ENCODE peak calls at places on chromosomes 4 and X, in nine cellular contexts. W is breast epithelium, L is transverse colon, Z is GM23338, K is HepG2, R is H1, M is K562, A is suprapubic skin, E is stomach. H is an unnamed sample.

GRCh38 chr4:2283199-2283711 is 21.3 kb upstream of the MXD4 start:
- DNase-seq in L (no peak), E (no peak), K (no peak), Z (no peak), A (no peak), M (no peak), R (no peak), W (no peak), H (no peak)

GRCh38 chrX:136237074-136237473 is 14.1 kb downstream of the MAP7D3 start:
- DNase-seq in A (no peak), R (no peak), W (no peak), M (no peak), L (no peak), E (no peak), Z (no peak), K (no peak), H (no peak)

GRCh38 chrX:56069299-56069941 is 162.7 kb upstream of the KLF8 start:
- DNase-seq in A (no peak), K (no peak), Z (no peak), R (no peak), M (no peak), L (no peak), E (no peak), W (no peak), H (no peak)

GRCh38 chr4:180057891-180058643 is 2185.1 kb upstream of the TENM3 start:
- DNase-seq in W (no peak), Z (peak), K (no peak), M (no peak), L (peak), R (no peak), E (no peak), A (no peak), H (no peak)

GRCh38 chr4:54281060-54281781 is 52.1 kb downstream of the PDGFRA start:
- DNase-seq in A (peak), R (no peak), K (no peak), W (peak), Z (peak), E (peak), L (peak), M (no peak), H (no peak)

GRCh38 chr4:183443609-183444148 is 757 bp upstream of the CDKN2AIP start:
- DNase-seq in M (peak), E (no peak), Z (peak), W (no peak), K (no peak), L (no peak), R (peak), A (peak), H (peak)

GRCh38 chrX:148441387-148441786 is 59.0 kb upstream of the AFF2 start:
- DNase-seq in A (no peak), Z (peak), K (no peak), M (no peak), E (no peak), R (peak), W (no peak), L (no peak), H (no peak)

GRCh38 chr4:147733614-147734344 is 1.9 kb downstream of the ARHGAP10 start:
- DNase-seq in R (no peak), L (no peak), K (no peak), W (no peak), E (no peak), A (no peak), M (no peak), Z (no peak), H (no peak)

GRCh38 chrX:155001873-155002272 is 20.6 kb downstream of the F8 start:
- DNase-seq in K (no peak), E (no peak), M (no peak), Z (no peak), A (no peak), L (no peak), R (no peak), W (no peak), H (no peak)

GRCh38 chr4:165325732-165326512 is 1.5 kb upstream of the MSMO1 start:
- DNase-seq in W (no peak), E (no peak), L (no peak), R (no peak), Z (peak), K (peak), M (peak), A (no peak), H (no peak)

GRCh38 chr4:57043304-57044251 is 64.9 kb downstream of the POLR2B start:
- DNase-seq in W (peak), K (no peak), L (no peak), M (no peak), A (no peak), E (no peak), R (no peak), Z (no peak), H (no peak)

GRCh38 chr4:159747983-159748382 is 645.1 kb downstream of the RAPGEF2 start:
- DNase-seq in L (no peak), E (no peak), K (no peak), M (no peak), Z (no peak), A (no peak), R (no peak), W (no peak), H (no peak)

GRCh38 chrX:53695901-53696300 is 9.4 kb upstream of the HUWE1 start:
- DNase-seq in M (no peak), E (no peak), Z (no peak), L (no peak), W (no peak), R (no peak), A (no peak), K (no peak), H (no peak)

GRCh38 chr4:82801910-82802521 is 3.4 kb upstream of the SCD5 start:
- DNase-seq in R (no peak), E (peak), L (no peak), W (no peak), K (peak), M (peak), Z (no peak), A (no peak), H (no peak)

GRCh38 chr4:102533348-102533747 is 32.2 kb downstream of the NFKB1 start:
- DNase-seq in L (no peak), A (no peak), K (no peak), Z (no peak), E (no peak), R (no peak), W (no peak), M (no peak), H (no peak)

GRCh38 chrX:40644821-40645358 is 2.5 kb downstream of the CXorf38 start:
- DNase-seq in L (peak), E (peak), A (peak), W (peak), K (peak), M (peak), Z (no peak), R (no peak), H (no peak)
- TF ChIP-seq POLR2AphosphoS5 in L (peak), E (peak), A (no peak), W (no peak), K (no peak), M (no peak), Z (no peak), R (no peak), H (no peak)

GRCh38 chrX:150199181-150199580 is 163.9 kb upstream of the MAMLD1 start:
- DNase-seq in K (no peak), M (no peak), W (no peak), R (no peak), L (no peak), Z (no peak), E (no peak), A (no peak), H (no peak)

GRCh38 chrX:150199803-150200202 is 163.3 kb upstream of the MAMLD1 start:
- DNase-seq in Z (no peak), E (no peak), R (no peak), A (no peak), M (no peak), K (no peak), W (no peak), L (no peak), H (peak)

GRCh38 chrX:150201391-150201790 is 161.7 kb upstream of the MAMLD1 start:
- DNase-seq in K (no peak), M (no peak), A (no peak), E (no peak), R (no peak), Z (no peak), L (no peak), W (no peak), H (no peak)

GRCh38 chrX:150200820-150201287 is 162.3 kb upstream of the MAMLD1 start:
- DNase-seq in K (peak), R (no peak), A (peak), E (no peak), L (peak), W (peak), M (peak), Z (no peak), H (peak)

GRCh38 chrX:150200361-150200760 is 162.8 kb upstream of the MAMLD1 start:
- DNase-seq in L (no peak), Z (no peak), R (no peak), M (no peak), K (no peak), W (no peak), A (no peak), E (no peak), H (peak)
- H3K27ac ChIP-seq in L (no peak), Z (no peak), R (no peak), M (no peak), K (no peak), W (no peak), A (no peak), E (no peak), H (no peak)

GRCh38 chrX:48003758-48004457 is at the start of gene ZNF182:
- DNase-seq in Z (peak), K (peak), E (peak), W (peak), L (peak), A (peak), M (peak), R (peak), H (no peak)

GRCh38 chrX:48003367-48003757 is 427 bp downstream of the ZNF182 start:
- DNase-seq in M (peak), Z (no peak), A (no peak), R (no peak), E (no peak), K (no peak), L (peak), W (no peak), H (no peak)

DNA sequence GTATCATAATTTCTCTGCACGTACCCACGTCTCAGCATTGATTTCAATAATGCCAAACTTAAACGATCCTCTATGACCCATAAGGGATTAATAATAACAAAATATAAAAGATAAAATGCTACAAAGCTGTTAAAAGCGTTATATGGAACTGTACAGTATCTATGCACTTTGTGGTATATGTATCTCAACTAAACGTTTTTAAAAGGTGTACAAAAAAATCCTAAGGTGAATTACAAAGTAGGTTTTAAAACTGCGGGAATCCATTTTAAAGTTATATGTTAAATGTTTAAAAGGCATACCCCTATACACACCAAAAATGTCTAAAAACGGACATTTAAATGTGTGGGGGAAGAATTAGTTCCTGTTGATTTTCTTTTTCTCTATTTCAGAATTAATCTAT is 860 bp downstream of the ZNF182 start:
- DNase-seq in W (no peak), K (no peak), M (no peak), E (no peak), Z (no peak), L (no peak), R (no peak), A (no peak), H (no peak)
- H3K4me3 ChIP-seq in W (peak), K (peak), M (peak), E (peak), Z (peak), L (no peak), R (peak), A (peak), H (peak)

DNA sequence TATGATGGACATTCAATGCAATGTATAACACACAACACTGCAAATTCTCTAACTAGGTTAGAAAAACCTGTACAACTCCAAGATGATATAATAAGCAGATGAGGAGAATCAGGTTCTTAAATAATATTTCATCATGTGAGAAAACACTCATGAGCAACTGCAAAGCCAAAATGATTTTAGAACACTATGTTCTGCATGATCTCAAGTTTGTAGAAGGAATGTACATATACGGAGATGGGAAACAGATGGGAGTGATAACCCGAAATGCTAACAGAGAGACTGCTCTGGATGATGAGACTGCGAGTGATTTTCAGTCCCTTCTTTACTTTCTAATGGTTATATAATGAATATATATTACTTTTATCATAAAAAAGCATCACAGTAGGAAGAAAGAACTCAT is 80.9 kb downstream of the PCYT1B start:
- DNase-seq in K (no peak), E (no peak), L (no peak), A (no peak), M (no peak), Z (no peak), W (no peak), R (no peak), H (no peak)
- TF ChIP-seq POLR2AphosphoS5 in K (no peak), E (no peak), L (no peak), A (no peak), M (no peak), Z (no peak), W (no peak), R (no peak), H (no peak)

GRCh38 chr4:133565379-133565778 is 416.3 kb downstream of the PCDH10 start:
- DNase-seq in K (no peak), R (no peak), A (no peak), Z (no peak), E (no peak), L (no peak), M (no peak), W (no peak), H (no peak)
- H3K27ac ChIP-seq in K (no peak), R (no peak), A (no peak), Z (no peak), E (no peak), L (no peak), M (no peak), W (no peak), H (no peak)

GRCh38 chrX:39304746-39305145 is 503.5 kb downstream of the MID1IP1 start:
- DNase-seq in Z (no peak), E (no peak), A (no peak), R (no peak), K (no peak), L (no peak), W (no peak), M (no peak), H (peak)
- H3K4me3 ChIP-seq in Z (no peak), E (no peak), A (no peak), R (no peak), K (no peak), L (no peak), W (no peak), M (no peak), H (no peak)

DNA sequence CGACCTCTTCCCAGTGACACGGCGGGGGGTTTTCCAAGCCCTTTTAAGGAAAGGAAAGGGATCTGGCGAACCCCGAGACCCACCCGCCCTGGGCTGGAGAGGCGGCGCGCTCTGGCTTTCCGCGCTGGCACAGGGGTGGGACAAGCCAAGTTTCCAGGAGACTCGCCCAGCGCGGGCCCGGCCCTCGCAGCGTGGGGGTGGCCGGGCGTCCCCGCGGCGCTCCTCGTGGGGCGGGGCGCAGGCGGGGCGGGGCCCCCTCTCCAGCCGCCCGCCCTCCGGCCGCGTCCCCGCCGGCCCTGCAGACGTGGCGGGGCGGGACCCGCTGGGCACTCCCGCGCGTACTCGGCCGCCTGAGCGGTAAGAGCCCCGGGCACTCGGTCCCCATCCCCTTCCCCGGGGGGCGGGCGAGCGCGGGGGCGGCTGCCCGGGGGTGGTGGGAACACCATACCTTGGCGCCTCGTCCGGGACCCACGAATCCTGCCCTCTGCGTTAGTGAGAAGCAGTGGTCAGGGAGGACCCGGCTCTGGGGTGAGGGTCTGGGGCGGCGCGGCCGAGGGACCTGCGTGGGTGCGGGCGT is at the start of gene FAM114A1:
- DNase-seq in L (peak), Z (peak), A (peak), W (peak), R (no peak), K (peak), M (peak), E (peak), H (no peak)
- TF ChIP-seq POLR2AphosphoS5 in L (no peak), Z (no peak), A (no peak), W (no peak), R (no peak), K (peak), M (peak), E (peak), H (peak)

GRCh38 chrX:105307762-105308161 is 87.3 kb upstream of the TEX13A start:
- DNase-seq in R (no peak), W (no peak), M (no peak), L (no peak), K (no peak), Z (no peak), E (no peak), A (no peak), H (no peak)
- H3K27ac ChIP-seq in R (no peak), W (no peak), M (no peak), L (no peak), K (no peak), Z (no peak), E (no peak), A (no peak), H (no peak)